ENCODE peak calls at places on chromosomes 3 and 15, in five cellular contexts. One of them, this sample, is unnamed.

GRCh38 chr3:107241217-107241616 is 136.0 kb upstream of the CCDC54 start:
- DNase-seq in fibroblast of lung: peak
- DNase-seq in GM12865: peak
- DNase-seq in foreskin fibroblast: peak
- DNase-seq in AG04449: no peak
- DNase-seq in this sample: no peak

GRCh38 chr3:11569156-11569741 is 74.5 kb downstream of the VGLL4 start:
- DNase-seq in fibroblast of lung: no peak
- DNase-seq in GM12865: no peak
- DNase-seq in foreskin fibroblast: no peak
- DNase-seq in AG04449: no peak
- DNase-seq in this sample: no peak

GRCh38 chr3:33114622-33115023 is 809 bp downstream of the CRTAP start:
- DNase-seq in fibroblast of lung: no peak
- DNase-seq in GM12865: no peak
- DNase-seq in foreskin fibroblast: no peak
- DNase-seq in AG04449: no peak
- DNase-seq in this sample: no peak

GRCh38 chr15:98567951-98568350 is 80.4 kb upstream of the IGF1R start:
- DNase-seq in fibroblast of lung: peak
- DNase-seq in GM12865: no peak
- DNase-seq in foreskin fibroblast: no peak
- DNase-seq in AG04449: no peak
- DNase-seq in this sample: no peak

GRCh38 chr3:76383781-76384180 is 598.4 kb upstream of the ZNF717 start:
- DNase-seq in fibroblast of lung: no peak
- DNase-seq in GM12865: peak
- DNase-seq in foreskin fibroblast: no peak
- DNase-seq in AG04449: no peak
- DNase-seq in this sample: no peak

GRCh38 chr15:91561371-91562100 is 292.0 kb upstream of the SLCO3A1 start:
- DNase-seq in fibroblast of lung: peak
- DNase-seq in GM12865: no peak
- DNase-seq in foreskin fibroblast: peak
- DNase-seq in AG04449: peak
- DNase-seq in this sample: peak

GRCh38 chr3:14175383-14176037 is 2.9 kb downstream of the XPC start:
- DNase-seq in fibroblast of lung: no peak
- DNase-seq in GM12865: peak
- DNase-seq in foreskin fibroblast: peak
- DNase-seq in AG04449: no peak
- DNase-seq in this sample: no peak

GRCh38 chr3:52385157-52385556 is 59.7 kb downstream of the SEMA3G start:
- DNase-seq in fibroblast of lung: peak
- DNase-seq in GM12865: peak
- DNase-seq in foreskin fibroblast: peak
- DNase-seq in AG04449: no peak
- DNase-seq in this sample: no peak

GRCh38 chr15:70098461-70099166 is 897 bp upstream of the TLE3 start:
- DNase-seq in fibroblast of lung: peak
- DNase-seq in GM12865: peak
- DNase-seq in foreskin fibroblast: peak
- DNase-seq in AG04449: no peak
- DNase-seq in this sample: no peak

GRCh38 chr3:112117826-112118571 is 15.0 kb downstream of the GCSAM start:
- DNase-seq in fibroblast of lung: no peak
- DNase-seq in GM12865: peak
- DNase-seq in foreskin fibroblast: no peak
- DNase-seq in AG04449: no peak
- DNase-seq in this sample: no peak
- TF ChIP-seq CTCF in fibroblast of lung: no peak
- TF ChIP-seq CTCF in GM12865: peak
- TF ChIP-seq CTCF in foreskin fibroblast: no peak
- TF ChIP-seq CTCF in AG04449: no peak
- TF ChIP-seq CTCF in this sample: no peak

GRCh38 chr3:188343894-188344293 is 189.9 kb downstream of the LPP start:
- DNase-seq in fibroblast of lung: no peak
- DNase-seq in GM12865: no peak
- DNase-seq in foreskin fibroblast: peak
- DNase-seq in AG04449: no peak
- DNase-seq in this sample: no peak

GRCh38 chr3:188339410-188340295 is 185.7 kb downstream of the LPP start:
- DNase-seq in fibroblast of lung: no peak
- DNase-seq in GM12865: peak
- DNase-seq in foreskin fibroblast: no peak
- DNase-seq in AG04449: no peak
- DNase-seq in this sample: no peak

GRCh38 chr3:188345223-188345622 is 191.3 kb downstream of the LPP start:
- DNase-seq in fibroblast of lung: peak
- DNase-seq in GM12865: no peak
- DNase-seq in foreskin fibroblast: peak
- DNase-seq in AG04449: no peak
- DNase-seq in this sample: no peak

GRCh38 chr3:188341501-188341900 is 187.5 kb downstream of the LPP start:
- DNase-seq in fibroblast of lung: no peak
- DNase-seq in GM12865: no peak
- DNase-seq in foreskin fibroblast: no peak
- DNase-seq in AG04449: no peak
- DNase-seq in this sample: no peak

DNA sequence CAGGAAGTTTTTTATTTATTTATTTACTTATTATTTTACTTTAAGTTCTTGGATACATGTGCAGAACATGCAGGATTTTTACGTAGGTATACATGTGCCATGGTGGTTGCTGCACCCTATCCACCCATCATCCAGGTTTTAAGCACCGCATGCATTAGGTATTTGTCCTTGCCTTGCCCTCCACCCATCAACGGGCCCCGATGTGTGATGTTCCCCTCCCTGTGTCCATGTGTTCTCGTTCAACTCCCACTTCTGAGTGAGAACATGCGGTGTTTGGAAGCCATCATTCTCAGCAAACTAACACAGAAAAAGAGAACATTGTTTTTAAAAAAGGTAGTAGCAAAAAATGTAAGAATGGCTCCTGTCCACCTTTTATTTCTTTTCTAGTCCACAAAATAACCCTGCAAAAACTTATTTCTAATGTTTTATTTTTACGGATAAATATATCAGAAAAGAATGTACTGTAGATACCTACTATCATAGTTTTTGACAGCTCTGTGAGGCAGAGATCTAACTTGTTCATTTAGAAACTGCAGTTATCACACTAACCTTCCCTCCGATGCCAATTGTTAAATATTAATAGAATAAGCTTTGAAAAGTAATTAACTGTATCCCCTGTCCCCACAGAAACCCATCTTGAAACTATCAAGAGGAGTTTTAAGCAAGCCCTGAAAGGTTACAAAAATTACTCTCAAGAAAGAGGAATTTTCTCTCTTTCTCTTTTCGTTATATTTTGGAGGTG is 189.2 kb downstream of the LPP start:
- DNase-seq in fibroblast of lung: no peak
- DNase-seq in GM12865: no peak
- DNase-seq in foreskin fibroblast: no peak
- DNase-seq in AG04449: no peak
- DNase-seq in this sample: no peak
- H3K4me3 ChIP-seq in fibroblast of lung: no peak
- H3K4me3 ChIP-seq in GM12865: no peak
- H3K4me3 ChIP-seq in foreskin fibroblast: no peak
- H3K4me3 ChIP-seq in AG04449: no peak
- H3K4me3 ChIP-seq in this sample: no peak

GRCh38 chr3:55012091-55012490 is 84.2 kb upstream of the LRTM1 start:
- DNase-seq in fibroblast of lung: no peak
- DNase-seq in GM12865: no peak
- DNase-seq in foreskin fibroblast: no peak
- DNase-seq in AG04449: no peak
- DNase-seq in this sample: no peak

GRCh38 chr3:55014081-55014480 is 86.2 kb upstream of the LRTM1 start:
- DNase-seq in fibroblast of lung: no peak
- DNase-seq in GM12865: no peak
- DNase-seq in foreskin fibroblast: no peak
- DNase-seq in AG04449: no peak
- DNase-seq in this sample: no peak

GRCh38 chr3:55017876-55018275 is 90.0 kb upstream of the LRTM1 start:
- DNase-seq in fibroblast of lung: no peak
- DNase-seq in GM12865: no peak
- DNase-seq in foreskin fibroblast: no peak
- DNase-seq in AG04449: no peak
- DNase-seq in this sample: no peak

GRCh38 chr3:55009372-55009771 is 81.5 kb upstream of the LRTM1 start:
- DNase-seq in fibroblast of lung: no peak
- DNase-seq in GM12865: no peak
- DNase-seq in foreskin fibroblast: no peak
- DNase-seq in AG04449: no peak
- DNase-seq in this sample: no peak

GRCh38 chr3:55013145-55013544 is 85.3 kb upstream of the LRTM1 start:
- DNase-seq in fibroblast of lung: peak
- DNase-seq in GM12865: no peak
- DNase-seq in foreskin fibroblast: peak
- DNase-seq in AG04449: no peak
- DNase-seq in this sample: no peak
- TF ChIP-seq CTCF in fibroblast of lung: peak
- TF ChIP-seq CTCF in GM12865: no peak
- TF ChIP-seq CTCF in foreskin fibroblast: no peak
- TF ChIP-seq CTCF in AG04449: peak
- TF ChIP-seq CTCF in this sample: peak

DNA sequence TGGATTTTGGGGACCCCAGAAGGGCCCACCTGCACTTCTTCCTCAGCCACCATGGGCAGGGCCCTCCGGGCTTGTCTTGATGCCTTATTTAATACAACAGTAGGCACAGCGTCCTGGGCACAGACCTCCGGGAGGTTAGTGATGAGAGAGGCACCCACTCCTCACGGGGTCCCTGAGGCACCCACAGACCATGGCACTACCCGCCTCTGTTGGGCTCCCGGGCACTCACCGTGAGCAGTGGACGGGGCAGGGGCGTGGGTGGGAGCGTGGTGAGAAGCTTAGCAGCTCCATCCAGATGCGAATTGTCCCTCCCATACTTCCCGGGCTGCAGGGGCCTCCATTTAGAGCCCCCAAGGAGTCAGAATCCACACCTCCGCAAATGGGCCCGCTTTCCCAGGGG is 317 bp upstream of the MESP2 start:
- DNase-seq in fibroblast of lung: no peak
- DNase-seq in GM12865: no peak
- DNase-seq in foreskin fibroblast: no peak
- DNase-seq in AG04449: no peak
- DNase-seq in this sample: no peak
- H3K4me3 ChIP-seq in fibroblast of lung: peak
- H3K4me3 ChIP-seq in GM12865: no peak
- H3K4me3 ChIP-seq in foreskin fibroblast: peak
- H3K4me3 ChIP-seq in AG04449: peak
- H3K4me3 ChIP-seq in this sample: peak

DNA sequence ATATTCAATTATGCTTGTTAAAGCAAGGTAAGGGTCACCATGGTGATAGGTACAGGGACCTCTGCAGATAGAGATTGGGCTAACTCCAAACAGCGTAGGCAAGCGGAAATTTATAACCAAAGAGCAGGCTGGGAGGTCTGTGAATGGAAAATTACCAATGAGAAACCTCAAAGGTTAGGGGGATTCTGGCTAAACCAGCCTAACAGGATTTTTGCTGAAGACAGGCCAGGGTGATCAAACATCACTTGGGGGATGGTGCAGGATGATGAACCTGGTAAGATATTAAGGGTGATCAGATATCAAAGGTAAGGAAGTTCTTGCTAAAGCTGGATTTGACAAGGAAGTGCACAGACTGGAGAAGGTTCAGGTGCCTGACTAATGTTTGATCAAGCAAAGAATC is 35.3 kb upstream of the SNRPN start:
- DNase-seq in fibroblast of lung: no peak
- DNase-seq in GM12865: no peak
- DNase-seq in foreskin fibroblast: no peak
- DNase-seq in AG04449: no peak
- DNase-seq in this sample: no peak
- TF ChIP-seq CTCF in fibroblast of lung: no peak
- TF ChIP-seq CTCF in GM12865: no peak
- TF ChIP-seq CTCF in foreskin fibroblast: no peak
- TF ChIP-seq CTCF in AG04449: no peak
- TF ChIP-seq CTCF in this sample: no peak